ENCODE peak calls at places on chromosomes 5 and 9, in six cellular contexts. One of them, this sample, is unnamed.

GRCh38 chr5:126531543-126532120 is 63.4 kb downstream of the ALDH7A1 start:
- DNase-seq in IMR-90: peak
- DNase-seq in H9: no peak
- DNase-seq in neuronal stem cell: no peak
- DNase-seq in H1: no peak
- DNase-seq in mesenchymal stem cell: peak
- DNase-seq in this sample: no peak

GRCh38 chr5:93158841-93159240 is 422.2 kb downstream of the NR2F1-AS1 start:
- DNase-seq in IMR-90: no peak
- DNase-seq in H9: no peak
- DNase-seq in neuronal stem cell: no peak
- DNase-seq in H1: no peak
- DNase-seq in mesenchymal stem cell: no peak
- DNase-seq in this sample: no peak

GRCh38 chr9:110125207-110125751 is 82.7 kb downstream of the C9orf152 start:
- DNase-seq in IMR-90: peak
- DNase-seq in H9: peak
- DNase-seq in neuronal stem cell: peak
- DNase-seq in H1: peak
- DNase-seq in mesenchymal stem cell: peak
- DNase-seq in this sample: peak

GRCh38 chr5:127930311-127930710 is 153.3 kb upstream of the SLC12A2 start:
- DNase-seq in IMR-90: peak
- DNase-seq in H9: no peak
- DNase-seq in neuronal stem cell: no peak
- DNase-seq in H1: no peak
- DNase-seq in mesenchymal stem cell: no peak
- DNase-seq in this sample: peak

GRCh38 chr9:101791938-101792337 is 53.5 kb upstream of the GRIN3A start:
- DNase-seq in IMR-90: no peak
- DNase-seq in H9: peak
- DNase-seq in neuronal stem cell: peak
- DNase-seq in H1: peak
- DNase-seq in mesenchymal stem cell: no peak
- DNase-seq in this sample: peak

GRCh38 chr5:181217111-181217804 is 5.8 kb upstream of the TRIM41 start:
- DNase-seq in IMR-90: peak
- DNase-seq in H9: peak
- DNase-seq in neuronal stem cell: peak
- DNase-seq in H1: no peak
- DNase-seq in mesenchymal stem cell: peak
- DNase-seq in this sample: peak

GRCh38 chr9:35907732-35908483 is 1.4 kb upstream of the SPAAR start:
- DNase-seq in IMR-90: peak
- DNase-seq in H9: peak
- DNase-seq in neuronal stem cell: peak
- DNase-seq in H1: peak
- DNase-seq in mesenchymal stem cell: peak
- DNase-seq in this sample: peak

GRCh38 chr9:124342946-124343485 is 72.2 kb downstream of the PSMB7 start:
- DNase-seq in IMR-90: peak
- DNase-seq in H9: peak
- DNase-seq in neuronal stem cell: peak
- DNase-seq in H1: no peak
- DNase-seq in mesenchymal stem cell: peak
- DNase-seq in this sample: no peak

GRCh38 chr9:136189394-136190236 is 15.3 kb downstream of the LHX3 start:
- DNase-seq in IMR-90: no peak
- DNase-seq in H9: no peak
- DNase-seq in neuronal stem cell: no peak
- DNase-seq in H1: no peak
- DNase-seq in mesenchymal stem cell: no peak
- DNase-seq in this sample: no peak

GRCh38 chr5:16005210-16005609 is 174.4 kb downstream of the MARCHF11 start:
- DNase-seq in IMR-90: no peak
- DNase-seq in H9: no peak
- DNase-seq in neuronal stem cell: no peak
- DNase-seq in H1: no peak
- DNase-seq in mesenchymal stem cell: no peak
- DNase-seq in this sample: no peak

GRCh38 chr5:43711496-43711895 is 108.5 kb downstream of the NNT start:
- DNase-seq in IMR-90: peak
- DNase-seq in H9: no peak
- DNase-seq in neuronal stem cell: no peak
- DNase-seq in H1: no peak
- DNase-seq in mesenchymal stem cell: peak
- DNase-seq in this sample: peak

GRCh38 chr5:168875839-168876238 is 296.7 kb upstream of the PANK3 start:
- DNase-seq in IMR-90: no peak
- DNase-seq in H9: no peak
- DNase-seq in neuronal stem cell: no peak
- DNase-seq in H1: no peak
- DNase-seq in mesenchymal stem cell: no peak
- DNase-seq in this sample: no peak

GRCh38 chr9:12813533-12813932 is 38.7 kb downstream of the LURAP1L start:
- DNase-seq in IMR-90: no peak
- DNase-seq in H9: no peak
- DNase-seq in neuronal stem cell: no peak
- DNase-seq in H1: no peak
- DNase-seq in mesenchymal stem cell: no peak
- DNase-seq in this sample: no peak

GRCh38 chr5:77300457-77300856 is 90.0 kb downstream of the PDE8B start:
- DNase-seq in IMR-90: no peak
- DNase-seq in H9: no peak
- DNase-seq in neuronal stem cell: no peak
- DNase-seq in H1: no peak
- DNase-seq in mesenchymal stem cell: no peak
- DNase-seq in this sample: no peak

GRCh38 chr5:43157068-43157467 is 35.0 kb upstream of the NIM1K start:
- DNase-seq in IMR-90: no peak
- DNase-seq in H9: no peak
- DNase-seq in neuronal stem cell: no peak
- DNase-seq in H1: no peak
- DNase-seq in mesenchymal stem cell: no peak
- DNase-seq in this sample: no peak

GRCh38 chr5:25489834-25490538 is 845.2 kb upstream of the CDH10 start:
- DNase-seq in IMR-90: no peak
- DNase-seq in H9: no peak
- DNase-seq in neuronal stem cell: no peak
- DNase-seq in H1: no peak
- DNase-seq in mesenchymal stem cell: peak
- DNase-seq in this sample: no peak

GRCh38 chr5:153402550-153402949 is 87.9 kb upstream of the GRIA1 start:
- DNase-seq in IMR-90: no peak
- DNase-seq in H9: no peak
- DNase-seq in neuronal stem cell: no peak
- DNase-seq in H1: no peak
- DNase-seq in mesenchymal stem cell: peak
- DNase-seq in this sample: no peak

GRCh38 chr9:74494490-74494889 is 2.6 kb upstream of the RORB start:
- DNase-seq in IMR-90: no peak
- DNase-seq in H9: no peak
- DNase-seq in neuronal stem cell: no peak
- DNase-seq in H1: no peak
- DNase-seq in mesenchymal stem cell: no peak
- DNase-seq in this sample: no peak

GRCh38 chr9:19154135-19154612 is 26.9 kb upstream of the PLIN2 start:
- DNase-seq in IMR-90: peak
- DNase-seq in H9: no peak
- DNase-seq in neuronal stem cell: no peak
- DNase-seq in H1: no peak
- DNase-seq in mesenchymal stem cell: peak
- DNase-seq in this sample: peak

GRCh38 chr9:21873540-21874221 is 71.2 kb downstream of the MTAP start:
- DNase-seq in IMR-90: peak
- DNase-seq in H9: no peak
- DNase-seq in neuronal stem cell: no peak
- DNase-seq in H1: no peak
- DNase-seq in mesenchymal stem cell: peak
- DNase-seq in this sample: no peak

GRCh38 chr9:131289301-131290038 is at the start of gene PLPP7:
- DNase-seq in IMR-90: peak
- DNase-seq in H9: peak
- DNase-seq in neuronal stem cell: no peak
- DNase-seq in H1: no peak
- DNase-seq in mesenchymal stem cell: peak
- DNase-seq in this sample: no peak

GRCh38 chr9:94656190-94656589 is 16.9 kb upstream of the FBP1 start:
- DNase-seq in IMR-90: no peak
- DNase-seq in H9: no peak
- DNase-seq in neuronal stem cell: no peak
- DNase-seq in H1: no peak
- DNase-seq in mesenchymal stem cell: no peak
- DNase-seq in this sample: peak

GRCh38 chr5:88833371-88834107 is 49.4 kb downstream of the MEF2C start:
- DNase-seq in IMR-90: peak
- DNase-seq in H9: no peak
- DNase-seq in neuronal stem cell: no peak
- DNase-seq in H1: no peak
- DNase-seq in mesenchymal stem cell: peak
- DNase-seq in this sample: no peak

GRCh38 chr9:78573205-78573604 is 276.3 kb downstream of the PSAT1 start:
- DNase-seq in IMR-90: no peak
- DNase-seq in H9: no peak
- DNase-seq in neuronal stem cell: no peak
- DNase-seq in H1: no peak
- DNase-seq in mesenchymal stem cell: no peak
- DNase-seq in this sample: no peak

GRCh38 chr5:122089096-122089495 is 11.0 kb upstream of the LOX start:
- DNase-seq in IMR-90: no peak
- DNase-seq in H9: no peak
- DNase-seq in neuronal stem cell: no peak
- DNase-seq in H1: no peak
- DNase-seq in mesenchymal stem cell: no peak
- DNase-seq in this sample: no peak

GRCh38 chr9:91933556-91934352 is 16.3 kb downstream of the ROR2 start:
- DNase-seq in IMR-90: peak
- DNase-seq in H9: no peak
- DNase-seq in neuronal stem cell: no peak
- DNase-seq in H1: no peak
- DNase-seq in mesenchymal stem cell: no peak
- DNase-seq in this sample: no peak

GRCh38 chr5:16964821-16965220 is 28.7 kb upstream of the MYO10 start:
- DNase-seq in IMR-90: no peak
- DNase-seq in H9: no peak
- DNase-seq in neuronal stem cell: no peak
- DNase-seq in H1: no peak
- DNase-seq in mesenchymal stem cell: no peak
- DNase-seq in this sample: no peak

GRCh38 chr9:18058564-18058963 is 415.4 kb upstream of the ADAMTSL1 start:
- DNase-seq in IMR-90: no peak
- DNase-seq in H9: no peak
- DNase-seq in neuronal stem cell: no peak
- DNase-seq in H1: no peak
- DNase-seq in mesenchymal stem cell: no peak
- DNase-seq in this sample: no peak
- H3K14ac ChIP-seq in IMR-90: no peak
- H3K14ac ChIP-seq in H9: no peak
- H3K14ac ChIP-seq in neuronal stem cell: no peak
- H3K14ac ChIP-seq in H1: no peak
- H3K14ac ChIP-seq in mesenchymal stem cell: no peak
- H3K14ac ChIP-seq in this sample: no peak

GRCh38 chr5:177973066-177973635 is 22.9 kb downstream of the PROP1 start:
- DNase-seq in IMR-90: no peak
- DNase-seq in H9: no peak
- DNase-seq in neuronal stem cell: no peak
- DNase-seq in H1: no peak
- DNase-seq in mesenchymal stem cell: no peak
- DNase-seq in this sample: peak
- H3K14ac ChIP-seq in IMR-90: no peak
- H3K14ac ChIP-seq in H9: no peak
- H3K14ac ChIP-seq in neuronal stem cell: no peak
- H3K14ac ChIP-seq in H1: no peak
- H3K14ac ChIP-seq in mesenchymal stem cell: no peak
- H3K14ac ChIP-seq in this sample: no peak

DNA sequence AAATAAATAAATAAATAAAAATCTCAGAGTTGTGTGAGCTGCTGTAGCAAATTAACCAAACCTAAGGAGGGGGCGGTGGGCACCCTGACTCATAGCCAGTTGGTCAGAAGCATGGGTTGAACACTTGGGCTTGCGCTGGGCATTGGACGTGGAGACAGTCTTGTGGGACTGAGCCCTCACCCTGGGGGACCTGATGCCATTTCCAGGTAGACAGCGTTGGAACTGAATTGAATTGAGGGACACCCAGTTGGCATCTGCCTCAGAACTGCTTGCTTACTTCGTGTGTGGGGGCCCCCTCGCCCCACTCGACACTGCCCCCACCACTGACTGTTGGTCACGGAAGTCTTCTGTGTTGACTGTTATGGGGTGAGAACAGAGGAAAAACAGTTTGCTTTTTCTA is 19.0 kb upstream of the TBC1D9B start:
- DNase-seq in IMR-90: no peak
- DNase-seq in H9: no peak
- DNase-seq in neuronal stem cell: no peak
- DNase-seq in H1: no peak
- DNase-seq in mesenchymal stem cell: no peak
- DNase-seq in this sample: no peak
- H3K14ac ChIP-seq in IMR-90: no peak
- H3K14ac ChIP-seq in H9: no peak
- H3K14ac ChIP-seq in neuronal stem cell: peak
- H3K14ac ChIP-seq in H1: no peak
- H3K14ac ChIP-seq in mesenchymal stem cell: no peak
- H3K14ac ChIP-seq in this sample: no peak

GRCh38 chr9:97689401-97689800 is 7.7 kb downstream of the XPA start:
- DNase-seq in IMR-90: peak
- DNase-seq in H9: no peak
- DNase-seq in neuronal stem cell: no peak
- DNase-seq in H1: no peak
- DNase-seq in mesenchymal stem cell: no peak
- DNase-seq in this sample: peak
- H3K14ac ChIP-seq in IMR-90: no peak
- H3K14ac ChIP-seq in H9: no peak
- H3K14ac ChIP-seq in neuronal stem cell: no peak
- H3K14ac ChIP-seq in H1: no peak
- H3K14ac ChIP-seq in mesenchymal stem cell: no peak
- H3K14ac ChIP-seq in this sample: no peak

GRCh38 chr5:73607228-73607627 is 18.8 kb upstream of the ARHGEF28 start:
- DNase-seq in IMR-90: peak
- DNase-seq in H9: no peak
- DNase-seq in neuronal stem cell: no peak
- DNase-seq in H1: no peak
- DNase-seq in mesenchymal stem cell: no peak
- DNase-seq in this sample: no peak

GRCh38 chr5:73605223-73606087 is 20.5 kb upstream of the ARHGEF28 start:
- DNase-seq in IMR-90: peak
- DNase-seq in H9: no peak
- DNase-seq in neuronal stem cell: no peak
- DNase-seq in H1: no peak
- DNase-seq in mesenchymal stem cell: peak
- DNase-seq in this sample: no peak

GRCh38 chr5:73603998-73604397 is 22.0 kb upstream of the ARHGEF28 start:
- DNase-seq in IMR-90: no peak
- DNase-seq in H9: no peak
- DNase-seq in neuronal stem cell: no peak
- DNase-seq in H1: no peak
- DNase-seq in mesenchymal stem cell: no peak
- DNase-seq in this sample: no peak

GRCh38 chr5:73606206-73606753 is 19.7 kb upstream of the ARHGEF28 start:
- DNase-seq in IMR-90: no peak
- DNase-seq in H9: no peak
- DNase-seq in neuronal stem cell: no peak
- DNase-seq in H1: no peak
- DNase-seq in mesenchymal stem cell: no peak
- DNase-seq in this sample: no peak
- H3K14ac ChIP-seq in IMR-90: peak
- H3K14ac ChIP-seq in H9: no peak
- H3K14ac ChIP-seq in neuronal stem cell: no peak
- H3K14ac ChIP-seq in H1: no peak
- H3K14ac ChIP-seq in mesenchymal stem cell: no peak
- H3K14ac ChIP-seq in this sample: no peak